ENCODE peak calls at places on chromosomes 16 and 17, in six cellular contexts. One of them, this sample, is unnamed.

GRCh38 chr16:62135903-62136302 is 99.7 kb upstream of the CDH8 start:
- DNase-seq in left ventricle myocardium inferior: no peak
- DNase-seq in IMR-90: no peak
- DNase-seq in endothelial cell: no peak
- DNase-seq in heart right ventricle: no peak
- DNase-seq in lower leg skin: no peak
- DNase-seq in this sample: no peak

GRCh38 chr16:87143661-87144121 is 173.5 kb downstream of the C16orf95 start:
- DNase-seq in left ventricle myocardium inferior: no peak
- DNase-seq in IMR-90: no peak
- DNase-seq in endothelial cell: no peak
- DNase-seq in heart right ventricle: no peak
- DNase-seq in lower leg skin: no peak
- DNase-seq in this sample: no peak

GRCh38 chr16:57283214-57283955 is 1.1 kb downstream of the PLLP start:
- DNase-seq in left ventricle myocardium inferior: no peak
- DNase-seq in IMR-90: no peak
- DNase-seq in endothelial cell: no peak
- DNase-seq in heart right ventricle: no peak
- DNase-seq in lower leg skin: no peak
- DNase-seq in this sample: no peak

GRCh38 chr17:69325518-69326301 is 1.2 kb downstream of the ABCA5 start:
- DNase-seq in left ventricle myocardium inferior: no peak
- DNase-seq in IMR-90: no peak
- DNase-seq in endothelial cell: no peak
- DNase-seq in heart right ventricle: no peak
- DNase-seq in lower leg skin: no peak
- DNase-seq in this sample: no peak

GRCh38 chr16:83917152-83918120 is 18.5 kb downstream of the MLYCD start:
- DNase-seq in left ventricle myocardium inferior: peak
- DNase-seq in IMR-90: no peak
- DNase-seq in endothelial cell: no peak
- DNase-seq in heart right ventricle: no peak
- DNase-seq in lower leg skin: no peak
- DNase-seq in this sample: no peak

GRCh38 chr17:8248751-8249607 is at the start of gene PFAS:
- DNase-seq in left ventricle myocardium inferior: peak
- DNase-seq in IMR-90: peak
- DNase-seq in endothelial cell: peak
- DNase-seq in heart right ventricle: peak
- DNase-seq in lower leg skin: peak
- DNase-seq in this sample: peak

GRCh38 chr17:74282587-74283370 is 8.7 kb downstream of the DNAI2 start:
- DNase-seq in left ventricle myocardium inferior: no peak
- DNase-seq in IMR-90: no peak
- DNase-seq in endothelial cell: no peak
- DNase-seq in heart right ventricle: no peak
- DNase-seq in lower leg skin: no peak
- DNase-seq in this sample: no peak

GRCh38 chr17:30576326-30576861 is 99.2 kb downstream of the GOSR1 start:
- DNase-seq in left ventricle myocardium inferior: no peak
- DNase-seq in IMR-90: no peak
- DNase-seq in endothelial cell: no peak
- DNase-seq in heart right ventricle: no peak
- DNase-seq in lower leg skin: no peak
- DNase-seq in this sample: no peak

GRCh38 chr16:10992797-10993196 is 48.4 kb downstream of the CLEC16A start:
- DNase-seq in left ventricle myocardium inferior: no peak
- DNase-seq in IMR-90: peak
- DNase-seq in endothelial cell: no peak
- DNase-seq in heart right ventricle: no peak
- DNase-seq in lower leg skin: no peak
- DNase-seq in this sample: no peak

GRCh38 chr17:49851387-49852291 is 3.8 kb upstream of the TAC4 start:
- DNase-seq in left ventricle myocardium inferior: peak
- DNase-seq in IMR-90: peak
- DNase-seq in endothelial cell: peak
- DNase-seq in heart right ventricle: peak
- DNase-seq in lower leg skin: peak
- DNase-seq in this sample: peak

GRCh38 chr17:45318561-45319230 is 1.9 kb upstream of the MAP3K14 start:
- DNase-seq in left ventricle myocardium inferior: no peak
- DNase-seq in IMR-90: no peak
- DNase-seq in endothelial cell: no peak
- DNase-seq in heart right ventricle: no peak
- DNase-seq in lower leg skin: no peak
- DNase-seq in this sample: no peak

GRCh38 chr16:70162041-70162451 is 11.5 kb upstream of the CLEC18C start:
- DNase-seq in left ventricle myocardium inferior: no peak
- DNase-seq in IMR-90: peak
- DNase-seq in endothelial cell: no peak
- DNase-seq in heart right ventricle: no peak
- DNase-seq in lower leg skin: peak
- DNase-seq in this sample: no peak

GRCh38 chr16:47599512-47599911 is 138.4 kb downstream of the PHKB start:
- DNase-seq in left ventricle myocardium inferior: no peak
- DNase-seq in IMR-90: no peak
- DNase-seq in endothelial cell: no peak
- DNase-seq in heart right ventricle: no peak
- DNase-seq in lower leg skin: no peak
- DNase-seq in this sample: no peak

GRCh38 chr16:90032664-90033346 is 13.5 kb upstream of the DBNDD1 start:
- DNase-seq in left ventricle myocardium inferior: no peak
- DNase-seq in IMR-90: peak
- DNase-seq in endothelial cell: no peak
- DNase-seq in heart right ventricle: no peak
- DNase-seq in lower leg skin: no peak
- DNase-seq in this sample: no peak

GRCh38 chr16:15502041-15502725 is 67.8 kb downstream of the BMERB1 start:
- DNase-seq in left ventricle myocardium inferior: no peak
- DNase-seq in IMR-90: peak
- DNase-seq in endothelial cell: no peak
- DNase-seq in heart right ventricle: no peak
- DNase-seq in lower leg skin: no peak
- DNase-seq in this sample: no peak

GRCh38 chr16:2244301-2244700 is 7.1 kb downstream of the ECI1 start:
- DNase-seq in left ventricle myocardium inferior: no peak
- DNase-seq in IMR-90: no peak
- DNase-seq in endothelial cell: no peak
- DNase-seq in heart right ventricle: no peak
- DNase-seq in lower leg skin: no peak
- DNase-seq in this sample: no peak

GRCh38 chr17:17771498-17772201 is 65.1 kb downstream of the SREBF1 start:
- DNase-seq in left ventricle myocardium inferior: no peak
- DNase-seq in IMR-90: no peak
- DNase-seq in endothelial cell: no peak
- DNase-seq in heart right ventricle: no peak
- DNase-seq in lower leg skin: no peak
- DNase-seq in this sample: no peak

GRCh38 chr17:42436401-42436800 is 13.3 kb upstream of the CAVIN1 start:
- DNase-seq in left ventricle myocardium inferior: no peak
- DNase-seq in IMR-90: peak
- DNase-seq in endothelial cell: no peak
- DNase-seq in heart right ventricle: peak
- DNase-seq in lower leg skin: peak
- DNase-seq in this sample: no peak

GRCh38 chr17:42441717-42442565 is 16.7 kb upstream of the ATP6V0A1 start:
- DNase-seq in left ventricle myocardium inferior: no peak
- DNase-seq in IMR-90: no peak
- DNase-seq in endothelial cell: no peak
- DNase-seq in heart right ventricle: no peak
- DNase-seq in lower leg skin: no peak
- DNase-seq in this sample: no peak

DNA sequence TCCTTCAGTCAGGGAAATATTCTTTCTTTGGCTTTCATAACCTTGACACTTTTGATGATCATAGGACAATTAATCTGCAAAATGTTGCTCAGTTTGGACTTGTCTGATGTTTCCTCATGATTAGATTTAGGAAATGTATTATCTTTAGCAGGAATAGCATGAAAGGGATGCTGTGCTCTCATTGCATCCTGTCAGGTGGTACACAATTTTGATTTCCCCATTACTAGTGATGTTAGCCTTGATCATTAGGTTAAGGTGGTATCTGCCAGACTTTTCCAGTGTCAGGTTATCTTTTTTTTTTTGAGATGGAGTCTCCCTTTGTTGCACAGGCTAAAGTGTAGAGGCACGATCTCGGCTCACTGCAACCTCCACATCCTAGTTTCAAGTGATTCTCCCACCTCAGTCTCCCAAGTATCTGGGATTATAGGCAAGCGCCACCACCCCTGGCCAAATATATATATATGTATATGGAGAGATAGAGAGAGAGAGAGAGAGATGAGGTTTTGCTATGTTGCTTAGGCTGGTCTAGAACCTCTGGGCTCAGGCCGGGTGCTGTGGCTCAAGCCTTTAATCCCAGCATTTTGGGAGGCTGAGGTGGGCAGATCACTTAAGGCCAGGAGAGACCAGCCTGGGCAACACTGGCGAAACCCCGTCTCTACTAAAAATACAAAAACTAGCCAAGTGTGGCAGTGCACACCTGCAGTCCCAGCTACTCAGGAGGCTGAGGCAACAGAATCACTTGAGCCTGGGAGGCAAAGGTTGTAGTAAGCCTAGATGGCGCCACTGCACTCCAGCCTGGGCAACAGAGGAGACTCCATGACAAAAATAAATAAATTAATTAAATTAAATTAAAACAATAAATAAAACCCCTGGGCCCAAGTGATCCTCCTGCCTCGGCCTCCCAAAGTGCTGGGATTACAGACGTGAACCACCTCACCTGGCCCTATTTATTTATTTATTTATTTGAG is 15.8 kb upstream of the CAVIN1 start:
- DNase-seq in left ventricle myocardium inferior: no peak
- DNase-seq in IMR-90: no peak
- DNase-seq in endothelial cell: no peak
- DNase-seq in heart right ventricle: no peak
- DNase-seq in lower leg skin: no peak
- DNase-seq in this sample: no peak
- TF ChIP-seq CTCF in left ventricle myocardium inferior: peak
- TF ChIP-seq CTCF in IMR-90: peak
- TF ChIP-seq CTCF in endothelial cell: peak
- TF ChIP-seq CTCF in heart right ventricle: no peak
- TF ChIP-seq CTCF in lower leg skin: no peak
- TF ChIP-seq CTCF in this sample: no peak

GRCh38 chr16:7919782-7920181 is 587.1 kb downstream of the RBFOX1 start:
- DNase-seq in left ventricle myocardium inferior: no peak
- DNase-seq in IMR-90: no peak
- DNase-seq in endothelial cell: no peak
- DNase-seq in heart right ventricle: no peak
- DNase-seq in lower leg skin: no peak
- DNase-seq in this sample: no peak

DNA sequence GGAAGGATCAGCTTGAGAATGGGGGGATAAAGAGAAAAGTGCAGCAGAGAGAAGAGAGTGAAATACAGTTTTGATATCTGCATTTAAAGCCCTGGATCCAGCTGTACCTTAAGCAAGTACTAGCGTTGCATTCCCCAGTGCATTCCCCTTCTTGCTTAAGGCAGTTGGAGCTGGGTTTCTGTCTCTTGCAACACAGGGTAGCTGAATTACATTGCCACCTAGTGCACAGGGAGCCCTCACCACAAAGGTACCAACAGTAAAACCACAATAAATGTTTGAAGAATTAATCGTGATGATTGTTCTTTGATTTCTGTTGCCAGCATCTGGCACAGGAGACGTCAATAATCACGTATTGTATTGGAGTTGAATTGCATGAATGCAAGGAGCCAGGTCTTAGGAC is 588.7 kb downstream of the RBFOX1 start:
- DNase-seq in left ventricle myocardium inferior: no peak
- DNase-seq in IMR-90: no peak
- DNase-seq in endothelial cell: no peak
- DNase-seq in heart right ventricle: no peak
- DNase-seq in lower leg skin: no peak
- DNase-seq in this sample: no peak
- TF ChIP-seq CTCF in left ventricle myocardium inferior: peak
- TF ChIP-seq CTCF in IMR-90: no peak
- TF ChIP-seq CTCF in endothelial cell: no peak
- TF ChIP-seq CTCF in heart right ventricle: no peak
- TF ChIP-seq CTCF in lower leg skin: no peak
- TF ChIP-seq CTCF in this sample: no peak

DNA sequence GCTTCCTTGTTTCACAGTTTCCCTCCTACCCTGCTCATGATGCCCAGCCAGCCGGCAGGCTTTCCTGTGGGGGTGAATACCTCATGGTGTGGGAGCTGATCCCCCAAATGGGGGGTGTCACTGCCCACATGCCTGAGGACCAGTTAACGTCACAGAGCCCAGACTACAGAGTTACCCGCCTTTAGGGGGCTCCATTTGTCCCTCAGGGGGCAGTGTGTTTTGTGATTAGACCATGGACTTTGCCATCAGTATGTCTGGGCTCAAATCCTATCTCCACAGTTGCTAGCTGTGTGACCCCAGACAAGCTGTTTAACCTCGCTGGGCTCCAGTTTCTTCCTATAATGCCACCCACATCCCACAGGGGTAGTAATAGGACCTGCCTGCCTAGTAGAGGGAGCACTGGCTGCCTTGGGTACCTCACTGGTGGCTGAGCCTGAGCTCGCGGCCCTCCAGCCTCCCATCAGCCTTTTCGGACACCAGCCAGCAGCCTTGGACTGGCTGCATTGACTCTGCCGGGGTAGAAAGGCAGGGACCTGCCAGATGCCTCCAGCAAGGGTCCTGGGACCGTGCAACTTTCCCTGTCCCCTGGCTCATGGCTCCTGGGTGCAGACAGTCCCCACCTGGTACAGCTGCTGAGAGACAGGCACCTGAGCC is 87.5 kb upstream of the GSE1 start:
- DNase-seq in left ventricle myocardium inferior: no peak
- DNase-seq in IMR-90: no peak
- DNase-seq in endothelial cell: no peak
- DNase-seq in heart right ventricle: no peak
- DNase-seq in lower leg skin: no peak
- DNase-seq in this sample: no peak
- TF ChIP-seq CTCF in left ventricle myocardium inferior: no peak
- TF ChIP-seq CTCF in IMR-90: no peak
- TF ChIP-seq CTCF in endothelial cell: no peak
- TF ChIP-seq CTCF in heart right ventricle: no peak
- TF ChIP-seq CTCF in lower leg skin: no peak
- TF ChIP-seq CTCF in this sample: no peak

DNA sequence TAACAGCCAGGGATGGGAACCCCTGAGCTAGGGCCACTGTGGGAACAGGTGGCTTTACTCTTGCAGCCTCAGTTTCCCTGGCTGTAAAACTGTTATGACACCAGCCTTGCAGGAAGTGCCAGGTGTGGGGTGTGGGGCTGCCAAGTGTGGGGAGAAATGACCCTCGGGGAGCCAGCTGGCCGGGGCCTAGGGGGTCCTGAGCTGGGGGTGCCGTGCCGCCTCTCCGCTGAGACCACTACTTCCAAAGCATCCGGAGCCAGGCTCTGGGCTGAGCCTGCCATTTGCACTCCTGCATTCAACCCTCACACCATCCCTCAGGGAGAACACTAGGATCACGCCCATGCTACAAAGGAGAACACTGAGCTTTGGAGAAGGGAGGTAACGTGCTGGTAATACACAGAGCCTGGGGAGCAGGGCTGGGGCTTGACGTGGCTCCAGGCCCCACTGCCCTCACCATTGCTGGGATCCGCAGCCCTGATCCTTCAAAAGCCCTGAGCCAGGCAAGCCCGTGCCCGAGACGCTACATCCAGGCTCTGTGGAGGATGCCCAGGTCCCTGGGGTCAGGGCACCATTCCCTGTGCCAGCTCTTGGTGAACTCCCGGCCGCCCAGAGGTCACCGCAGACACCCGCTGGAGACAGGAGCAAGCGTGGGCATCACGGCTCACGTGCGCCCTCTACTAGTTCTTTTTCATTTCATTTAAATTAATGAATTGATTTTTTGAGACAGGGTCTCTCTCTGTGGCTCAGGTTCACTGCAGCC is 28.8 kb upstream of the GINS2 start:
- DNase-seq in left ventricle myocardium inferior: peak
- DNase-seq in IMR-90: peak
- DNase-seq in endothelial cell: peak
- DNase-seq in heart right ventricle: peak
- DNase-seq in lower leg skin: peak
- DNase-seq in this sample: no peak
- TF ChIP-seq CTCF in left ventricle myocardium inferior: peak
- TF ChIP-seq CTCF in IMR-90: peak
- TF ChIP-seq CTCF in endothelial cell: peak
- TF ChIP-seq CTCF in heart right ventricle: peak
- TF ChIP-seq CTCF in lower leg skin: peak
- TF ChIP-seq CTCF in this sample: no peak

This sample was measured in omental fat pad.